ENCODE peak calls at places on chromosomes 7 and 10, in four cellular contexts. One of them, this sample, is unnamed.

GRCh38 chr10:11325817-11326216 is 285.6 kb downstream of the USP6NL start:
- DNase-seq in HepG2: no peak
- DNase-seq in H1: no peak
- DNase-seq in GM12878: no peak
- DNase-seq in this sample: no peak

GRCh38 chr10:75211007-75211735 is 575 bp downstream of the VDAC2 start:
- DNase-seq in GM12878: no peak
- DNase-seq in HepG2: peak
- DNase-seq in H1: no peak
- DNase-seq in this sample: no peak

GRCh38 chr7:158702944-158703343 is 1.7 kb downstream of the NCAPG2 start:
- DNase-seq in H1: no peak
- DNase-seq in GM12878: no peak
- DNase-seq in HepG2: no peak
- DNase-seq in this sample: no peak

GRCh38 chr10:123618224-123618623 is 47.9 kb upstream of the GPR26 start:
- DNase-seq in HepG2: no peak
- DNase-seq in H1: no peak
- DNase-seq in GM12878: no peak
- DNase-seq in this sample: no peak

GRCh38 chr7:101018271-101019167 is 1.4 kb upstream of the MUC17 start:
- DNase-seq in GM12878: no peak
- DNase-seq in H1: peak
- DNase-seq in HepG2: no peak
- DNase-seq in this sample: peak

GRCh38 chr7:100887186-100887954 is 2.1 kb downstream of the UFSP1 start:
- DNase-seq in HepG2: no peak
- DNase-seq in H1: no peak
- DNase-seq in GM12878: peak
- DNase-seq in this sample: no peak

GRCh38 chr7:134966691-134967090 is 19.6 kb upstream of the AGBL3 start:
- DNase-seq in HepG2: no peak
- DNase-seq in H1: no peak
- DNase-seq in GM12878: no peak
- DNase-seq in this sample: no peak

GRCh38 chr10:69247313-69247710 is 27.2 kb downstream of the HKDC1 start:
- DNase-seq in H1: no peak
- DNase-seq in HepG2: no peak
- DNase-seq in GM12878: no peak
- DNase-seq in this sample: no peak

GRCh38 chr7:82699773-82700186 is 256.2 kb upstream of the CACNA2D1 start:
- DNase-seq in GM12878: no peak
- DNase-seq in HepG2: no peak
- DNase-seq in H1: no peak
- DNase-seq in this sample: no peak

GRCh38 chr10:33209777-33210176 is 124.7 kb downstream of the NRP1 start:
- DNase-seq in H1: no peak
- DNase-seq in HepG2: no peak
- DNase-seq in GM12878: no peak
- DNase-seq in this sample: no peak

GRCh38 chr7:134593530-134594392 is 44.9 kb downstream of the AKR1B15 start:
- DNase-seq in H1: no peak
- DNase-seq in HepG2: peak
- DNase-seq in GM12878: no peak
- DNase-seq in this sample: peak

GRCh38 chr7:101166909-101167644 is 1.7 kb upstream of the VGF start:
- DNase-seq in HepG2: no peak
- DNase-seq in H1: peak
- DNase-seq in GM12878: no peak
- DNase-seq in this sample: peak

GRCh38 chr10:124292911-124293640 is 125.6 kb downstream of the OAT start:
- DNase-seq in GM12878: no peak
- DNase-seq in HepG2: no peak
- DNase-seq in H1: no peak
- DNase-seq in this sample: no peak

GRCh38 chr7:157690833-157691382 is 354.1 kb downstream of the DNAJB6 start:
- DNase-seq in H1: peak
- DNase-seq in HepG2: peak
- DNase-seq in GM12878: no peak
- DNase-seq in this sample: no peak

GRCh38 chr7:37230221-37230620 is 218.4 kb downstream of the ELMO1 start:
- DNase-seq in H1: no peak
- DNase-seq in HepG2: no peak
- DNase-seq in GM12878: no peak
- DNase-seq in this sample: no peak

GRCh38 chr7:149468208-149468607 is 7.3 kb upstream of the ZNF777 start:
- DNase-seq in HepG2: no peak
- DNase-seq in GM12878: no peak
- DNase-seq in H1: no peak
- DNase-seq in this sample: no peak

GRCh38 chr7:35781200-35781701 is 19.6 kb upstream of the SEPTIN7 start:
- DNase-seq in GM12878: no peak
- DNase-seq in HepG2: peak
- DNase-seq in H1: no peak
- DNase-seq in this sample: no peak

DNA sequence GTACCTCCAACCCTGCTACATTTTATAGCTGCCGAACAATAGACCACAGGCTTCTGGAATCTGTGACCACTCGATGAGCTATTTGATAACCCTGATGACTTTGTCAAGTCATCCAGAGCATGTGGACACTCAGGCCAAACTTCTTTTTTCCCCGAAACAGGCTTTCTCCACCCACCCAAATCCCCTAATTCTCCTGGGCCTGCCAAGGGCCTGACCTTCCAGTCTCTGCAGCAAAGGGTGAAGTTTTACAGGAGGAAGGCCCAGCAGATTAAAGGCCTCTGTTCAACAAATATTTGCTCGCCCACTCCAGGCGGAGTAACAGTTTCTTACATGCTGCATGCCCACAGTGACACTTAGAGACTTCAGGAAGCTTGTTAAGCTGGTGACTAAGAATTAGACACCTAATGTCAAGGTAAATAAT is 2.0 kb downstream of the JCAD start:
- DNase-seq in GM12878: no peak
- DNase-seq in H1: no peak
- DNase-seq in HepG2: no peak
- DNase-seq in this sample: no peak
- TF ChIP-seq ZNF274 in GM12878: no peak
- TF ChIP-seq ZNF274 in H1: no peak
- TF ChIP-seq ZNF274 in HepG2: no peak
- TF ChIP-seq ZNF274 in this sample: no peak

GRCh38 chr10:4945706-4946348 is 17.4 kb upstream of the AKR1C1 start:
- DNase-seq in H1: no peak
- DNase-seq in GM12878: no peak
- DNase-seq in HepG2: no peak
- DNase-seq in this sample: no peak
- H3K4me3 ChIP-seq in H1: no peak
- H3K4me3 ChIP-seq in GM12878: no peak
- H3K4me3 ChIP-seq in HepG2: no peak
- H3K4me3 ChIP-seq in this sample: no peak

DNA sequence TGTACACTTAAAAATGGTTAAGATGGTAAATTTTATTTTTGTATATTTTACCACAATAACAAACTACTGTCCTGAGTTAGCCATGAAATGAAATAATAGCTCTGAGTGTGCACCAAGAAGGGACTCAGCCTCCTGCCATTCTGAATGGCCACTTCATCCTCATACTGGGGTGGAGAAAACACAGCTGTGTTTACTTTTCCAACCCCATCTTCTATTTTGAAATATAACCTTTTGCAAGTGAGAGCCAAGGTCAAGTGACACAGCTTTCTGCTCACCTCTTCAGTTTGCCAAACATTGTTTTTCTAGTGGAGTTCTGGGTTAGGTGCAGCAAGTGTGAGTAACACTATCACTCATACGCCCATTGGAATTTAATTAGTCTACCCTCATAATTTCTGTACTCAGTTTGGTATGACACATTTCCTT is 107.4 kb upstream of the GLCCI1 start:
- DNase-seq in HepG2: peak
- DNase-seq in GM12878: no peak
- DNase-seq in H1: no peak
- DNase-seq in this sample: no peak
- TF ChIP-seq SUZ12 in HepG2: no peak
- TF ChIP-seq SUZ12 in GM12878: no peak
- TF ChIP-seq SUZ12 in H1: no peak
- TF ChIP-seq SUZ12 in this sample: no peak

DNA sequence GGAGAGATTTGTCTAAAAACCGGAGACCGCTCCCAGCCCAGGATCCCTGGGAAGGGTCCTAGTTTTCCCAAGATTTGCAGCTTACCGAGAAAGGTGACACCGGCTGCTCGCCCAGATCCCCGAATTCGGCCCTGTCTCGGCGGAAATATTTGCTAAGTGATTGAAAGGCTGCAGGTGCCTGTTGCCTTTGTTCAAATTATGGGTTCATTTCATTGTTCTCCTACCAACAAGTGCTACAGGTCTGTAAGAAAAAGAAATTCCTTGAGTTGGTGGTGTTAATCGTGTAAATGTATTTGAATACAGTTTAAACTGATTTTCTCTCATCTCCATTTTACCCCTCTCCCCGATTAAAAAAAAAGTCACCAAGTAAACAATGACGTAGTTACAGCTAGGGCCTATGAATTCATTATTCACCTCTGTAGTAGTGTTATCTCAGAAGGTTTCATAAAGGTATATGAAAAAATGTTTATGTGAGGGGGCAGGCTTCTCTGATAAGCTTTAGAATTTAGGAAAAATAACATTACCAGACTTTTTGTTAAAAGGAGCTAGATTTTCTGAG is 1.0 kb downstream of the REEP3 start:
- DNase-seq in GM12878: no peak
- DNase-seq in HepG2: no peak
- DNase-seq in H1: peak
- DNase-seq in this sample: no peak
- TF ChIP-seq ZNF274 in GM12878: no peak
- TF ChIP-seq ZNF274 in HepG2: no peak
- TF ChIP-seq ZNF274 in H1: no peak
- TF ChIP-seq ZNF274 in this sample: no peak

GRCh38 chr7:98281757-98282652 is 519 bp downstream of the BRI3 start:
- DNase-seq in GM12878: no peak
- DNase-seq in HepG2: no peak
- DNase-seq in H1: no peak
- DNase-seq in this sample: no peak

GRCh38 chr7:98282727-98283126 is 1.2 kb downstream of the BRI3 start:
- DNase-seq in HepG2: no peak
- DNase-seq in H1: no peak
- DNase-seq in GM12878: no peak
- DNase-seq in this sample: no peak

GRCh38 chr7:98284335-98285036 is 3.0 kb downstream of the BRI3 start:
- DNase-seq in HepG2: peak
- DNase-seq in GM12878: no peak
- DNase-seq in H1: no peak
- DNase-seq in this sample: no peak

GRCh38 chr7:98283887-98284222 is 2.4 kb downstream of the BRI3 start:
- DNase-seq in HepG2: no peak
- DNase-seq in GM12878: no peak
- DNase-seq in H1: no peak
- DNase-seq in this sample: no peak

GRCh38 chr7:98283127-98283886 is 1.8 kb downstream of the BRI3 start:
- DNase-seq in HepG2: no peak
- DNase-seq in H1: no peak
- DNase-seq in GM12878: no peak
- DNase-seq in this sample: no peak
- H3K4me3 ChIP-seq in HepG2: peak
- H3K4me3 ChIP-seq in H1: peak
- H3K4me3 ChIP-seq in GM12878: no peak
- H3K4me3 ChIP-seq in this sample: no peak

GRCh38 chr7:154871928-154872750 is 130.8 kb downstream of the PAXIP1 start:
- DNase-seq in HepG2: no peak
- DNase-seq in H1: no peak
- DNase-seq in GM12878: no peak
- DNase-seq in this sample: no peak

GRCh38 chr7:154867068-154867467 is 135.9 kb downstream of the PAXIP1 start:
- DNase-seq in H1: no peak
- DNase-seq in HepG2: no peak
- DNase-seq in GM12878: peak
- DNase-seq in this sample: no peak

GRCh38 chr7:154871483-154871882 is 131.4 kb downstream of the PAXIP1 start:
- DNase-seq in GM12878: no peak
- DNase-seq in H1: no peak
- DNase-seq in HepG2: no peak
- DNase-seq in this sample: peak

GRCh38 chr7:154868901-154869300 is 134.0 kb downstream of the PAXIP1 start:
- DNase-seq in GM12878: no peak
- DNase-seq in H1: no peak
- DNase-seq in HepG2: no peak
- DNase-seq in this sample: no peak

DNA sequence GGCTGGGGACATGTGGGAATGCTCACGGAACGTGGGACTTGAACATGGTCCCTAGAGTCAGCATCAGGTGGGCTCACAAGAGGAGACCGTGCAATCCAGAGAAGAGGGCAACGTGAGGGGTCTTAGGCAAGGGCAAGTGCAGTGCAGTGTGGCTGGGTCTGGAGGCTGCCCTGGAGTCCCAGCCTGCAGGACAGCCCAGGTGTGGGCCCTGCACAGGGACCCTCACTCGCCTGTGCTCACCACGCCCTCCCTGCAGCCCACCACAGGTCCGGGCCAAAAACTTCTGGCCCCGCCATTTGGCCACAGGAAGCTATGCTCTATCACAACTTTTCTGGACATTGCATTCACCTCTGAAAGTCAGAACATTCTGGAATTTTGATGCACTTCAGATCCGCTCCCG is 133.5 kb downstream of the PAXIP1 start:
- DNase-seq in GM12878: no peak
- DNase-seq in HepG2: no peak
- DNase-seq in H1: no peak
- DNase-seq in this sample: no peak
- TF ChIP-seq SUZ12 in GM12878: no peak
- TF ChIP-seq SUZ12 in HepG2: no peak
- TF ChIP-seq SUZ12 in H1: no peak
- TF ChIP-seq SUZ12 in this sample: no peak

DNA sequence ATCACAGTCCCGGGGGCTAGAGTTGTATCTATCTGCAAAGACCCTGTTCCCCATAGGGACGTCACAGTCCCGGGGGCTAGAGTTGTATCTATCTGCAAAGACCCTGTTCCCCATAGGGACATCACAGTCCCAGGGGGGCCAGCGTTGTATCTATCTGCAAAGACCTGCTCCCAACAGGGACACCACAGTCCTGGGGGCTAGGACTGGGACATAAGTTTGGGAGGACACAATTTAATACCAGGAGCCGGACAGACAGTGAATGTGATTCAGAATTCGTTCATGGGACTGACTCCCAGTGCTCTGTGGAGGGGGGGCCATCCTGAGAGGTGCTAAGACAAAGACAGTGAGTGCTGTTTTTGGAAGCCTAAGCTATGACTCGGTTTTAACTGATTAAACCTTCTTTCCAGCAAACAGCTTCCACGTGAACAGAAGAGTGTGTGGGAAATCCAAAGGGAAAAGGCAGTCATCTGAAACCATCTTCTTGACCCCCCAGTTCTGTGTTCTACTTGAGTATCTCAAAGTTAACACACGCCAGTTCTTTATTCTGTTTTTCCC is 153.0 kb downstream of the DIP2C start:
- DNase-seq in HepG2: no peak
- DNase-seq in GM12878: no peak
- DNase-seq in H1: no peak
- DNase-seq in this sample: no peak
- TF ChIP-seq ZNF274 in HepG2: no peak
- TF ChIP-seq ZNF274 in GM12878: no peak
- TF ChIP-seq ZNF274 in H1: no peak
- TF ChIP-seq ZNF274 in this sample: no peak

GRCh38 chr10:78407009-78407711 is 373.5 kb downstream of the RPS24 start:
- DNase-seq in GM12878: peak
- DNase-seq in HepG2: peak
- DNase-seq in H1: peak
- DNase-seq in this sample: peak
- H3K4me3 ChIP-seq in GM12878: no peak
- H3K4me3 ChIP-seq in HepG2: no peak
- H3K4me3 ChIP-seq in H1: peak
- H3K4me3 ChIP-seq in this sample: peak